ENCODE peak calls at places on chromosomes 7 and 10, in eight cellular contexts. One of them, this sample, is unnamed.

GRCh38 chr7:103524042-103524907 is 78.3 kb upstream of the SLC26A5 start:
- DNase-seq in T follicular helper cell: no peak
- DNase-seq in activated T-cell treated with anti-CD3 and anti-CD28 coated beads, Interleukin-2, amount 50 U/mL, for 24 hours: no peak
- DNase-seq in activated CD4-positive, CD25-positive, alpha-beta regulatory T cell: no peak
- DNase-seq in SJCRH30: no peak
- DNase-seq in stimulated activated CD4-positive, alpha-beta T cell treated with anti-CD3 and anti-CD28 coated beads, Interleukin-12 subunit alpha, Interleukin-12 subunit beta, amount 100 ng/mL, for 48 hours: no peak
- DNase-seq in NCI-H187: no peak
- DNase-seq in coronary artery: no peak
- DNase-seq in this sample: no peak

GRCh38 chr7:133807610-133808543 is 319.3 kb upstream of the LRGUK start:
- DNase-seq in activated CD4-positive, CD25-positive, alpha-beta regulatory T cell: no peak
- DNase-seq in coronary artery: no peak
- DNase-seq in activated T-cell treated with anti-CD3 and anti-CD28 coated beads, Interleukin-2, amount 50 U/mL, for 24 hours: no peak
- DNase-seq in stimulated activated CD4-positive, alpha-beta T cell treated with anti-CD3 and anti-CD28 coated beads, Interleukin-12 subunit alpha, Interleukin-12 subunit beta, amount 100 ng/mL, for 48 hours: no peak
- DNase-seq in T follicular helper cell: no peak
- DNase-seq in SJCRH30: no peak
- DNase-seq in NCI-H187: peak
- DNase-seq in this sample: no peak

GRCh38 chr7:151462306-151462779 is 22.4 kb upstream of the CRYGN start:
- DNase-seq in stimulated activated CD4-positive, alpha-beta T cell treated with anti-CD3 and anti-CD28 coated beads, Interleukin-12 subunit alpha, Interleukin-12 subunit beta, amount 100 ng/mL, for 48 hours: no peak
- DNase-seq in activated T-cell treated with anti-CD3 and anti-CD28 coated beads, Interleukin-2, amount 50 U/mL, for 24 hours: no peak
- DNase-seq in coronary artery: no peak
- DNase-seq in T follicular helper cell: no peak
- DNase-seq in activated CD4-positive, CD25-positive, alpha-beta regulatory T cell: no peak
- DNase-seq in NCI-H187: no peak
- DNase-seq in SJCRH30: no peak
- DNase-seq in this sample: no peak

GRCh38 chr10:102601639-102602038 is 42.6 kb upstream of the TRIM8 start:
- DNase-seq in SJCRH30: no peak
- DNase-seq in activated T-cell treated with anti-CD3 and anti-CD28 coated beads, Interleukin-2, amount 50 U/mL, for 24 hours: no peak
- DNase-seq in activated CD4-positive, CD25-positive, alpha-beta regulatory T cell: no peak
- DNase-seq in stimulated activated CD4-positive, alpha-beta T cell treated with anti-CD3 and anti-CD28 coated beads, Interleukin-12 subunit alpha, Interleukin-12 subunit beta, amount 100 ng/mL, for 48 hours: no peak
- DNase-seq in NCI-H187: no peak
- DNase-seq in T follicular helper cell: no peak
- DNase-seq in coronary artery: no peak
- DNase-seq in this sample: no peak

GRCh38 chr7:23767514-23767913 is 57.5 kb downstream of the STK31 start:
- DNase-seq in activated T-cell treated with anti-CD3 and anti-CD28 coated beads, Interleukin-2, amount 50 U/mL, for 24 hours: no peak
- DNase-seq in SJCRH30: no peak
- DNase-seq in activated CD4-positive, CD25-positive, alpha-beta regulatory T cell: no peak
- DNase-seq in NCI-H187: no peak
- DNase-seq in stimulated activated CD4-positive, alpha-beta T cell treated with anti-CD3 and anti-CD28 coated beads, Interleukin-12 subunit alpha, Interleukin-12 subunit beta, amount 100 ng/mL, for 48 hours: no peak
- DNase-seq in T follicular helper cell: no peak
- DNase-seq in coronary artery: no peak
- DNase-seq in this sample: no peak

GRCh38 chr7:102431617-102432298 is 1.6 kb upstream of the ORAI2 start:
- DNase-seq in activated CD4-positive, CD25-positive, alpha-beta regulatory T cell: no peak
- DNase-seq in coronary artery: no peak
- DNase-seq in SJCRH30: no peak
- DNase-seq in T follicular helper cell: peak
- DNase-seq in activated T-cell treated with anti-CD3 and anti-CD28 coated beads, Interleukin-2, amount 50 U/mL, for 24 hours: peak
- DNase-seq in stimulated activated CD4-positive, alpha-beta T cell treated with anti-CD3 and anti-CD28 coated beads, Interleukin-12 subunit alpha, Interleukin-12 subunit beta, amount 100 ng/mL, for 48 hours: peak
- DNase-seq in NCI-H187: peak
- DNase-seq in this sample: no peak

GRCh38 chr10:29317027-29317420 is 28.2 kb downstream of the LYZL1 start:
- DNase-seq in stimulated activated CD4-positive, alpha-beta T cell treated with anti-CD3 and anti-CD28 coated beads, Interleukin-12 subunit alpha, Interleukin-12 subunit beta, amount 100 ng/mL, for 48 hours: no peak
- DNase-seq in NCI-H187: no peak
- DNase-seq in activated CD4-positive, CD25-positive, alpha-beta regulatory T cell: no peak
- DNase-seq in coronary artery: no peak
- DNase-seq in SJCRH30: no peak
- DNase-seq in activated T-cell treated with anti-CD3 and anti-CD28 coated beads, Interleukin-2, amount 50 U/mL, for 24 hours: no peak
- DNase-seq in T follicular helper cell: no peak
- DNase-seq in this sample: no peak

GRCh38 chr10:72353028-72353962 is 1.4 kb downstream of the DNAJB12 start:
- DNase-seq in activated T-cell treated with anti-CD3 and anti-CD28 coated beads, Interleukin-2, amount 50 U/mL, for 24 hours: no peak
- DNase-seq in NCI-H187: no peak
- DNase-seq in SJCRH30: no peak
- DNase-seq in T follicular helper cell: no peak
- DNase-seq in activated CD4-positive, CD25-positive, alpha-beta regulatory T cell: no peak
- DNase-seq in stimulated activated CD4-positive, alpha-beta T cell treated with anti-CD3 and anti-CD28 coated beads, Interleukin-12 subunit alpha, Interleukin-12 subunit beta, amount 100 ng/mL, for 48 hours: no peak
- DNase-seq in coronary artery: no peak
- DNase-seq in this sample: no peak

GRCh38 chr10:78292987-78293865 is 259.6 kb downstream of the RPS24 start:
- DNase-seq in SJCRH30: peak
- DNase-seq in NCI-H187: no peak
- DNase-seq in T follicular helper cell: no peak
- DNase-seq in stimulated activated CD4-positive, alpha-beta T cell treated with anti-CD3 and anti-CD28 coated beads, Interleukin-12 subunit alpha, Interleukin-12 subunit beta, amount 100 ng/mL, for 48 hours: no peak
- DNase-seq in activated T-cell treated with anti-CD3 and anti-CD28 coated beads, Interleukin-2, amount 50 U/mL, for 24 hours: no peak
- DNase-seq in activated CD4-positive, CD25-positive, alpha-beta regulatory T cell: no peak
- DNase-seq in coronary artery: no peak
- DNase-seq in this sample: no peak

GRCh38 chr7:5681979-5682546 is 99.4 kb downstream of the RNF216 start:
- DNase-seq in activated CD4-positive, CD25-positive, alpha-beta regulatory T cell: no peak
- DNase-seq in stimulated activated CD4-positive, alpha-beta T cell treated with anti-CD3 and anti-CD28 coated beads, Interleukin-12 subunit alpha, Interleukin-12 subunit beta, amount 100 ng/mL, for 48 hours: no peak
- DNase-seq in activated T-cell treated with anti-CD3 and anti-CD28 coated beads, Interleukin-2, amount 50 U/mL, for 24 hours: no peak
- DNase-seq in SJCRH30: no peak
- DNase-seq in NCI-H187: no peak
- DNase-seq in coronary artery: no peak
- DNase-seq in T follicular helper cell: no peak
- DNase-seq in this sample: no peak

GRCh38 chr10:127833804-127834203 is 58.9 kb downstream of the CLRN3 start:
- DNase-seq in activated T-cell treated with anti-CD3 and anti-CD28 coated beads, Interleukin-2, amount 50 U/mL, for 24 hours: no peak
- DNase-seq in NCI-H187: no peak
- DNase-seq in T follicular helper cell: no peak
- DNase-seq in stimulated activated CD4-positive, alpha-beta T cell treated with anti-CD3 and anti-CD28 coated beads, Interleukin-12 subunit alpha, Interleukin-12 subunit beta, amount 100 ng/mL, for 48 hours: no peak
- DNase-seq in coronary artery: no peak
- DNase-seq in activated CD4-positive, CD25-positive, alpha-beta regulatory T cell: no peak
- DNase-seq in SJCRH30: no peak
- DNase-seq in this sample: no peak

GRCh38 chr10:74585231-74586087 is 240.9 kb upstream of the KAT6B start:
- DNase-seq in SJCRH30: peak
- DNase-seq in activated CD4-positive, CD25-positive, alpha-beta regulatory T cell: no peak
- DNase-seq in NCI-H187: peak
- DNase-seq in coronary artery: no peak
- DNase-seq in activated T-cell treated with anti-CD3 and anti-CD28 coated beads, Interleukin-2, amount 50 U/mL, for 24 hours: peak
- DNase-seq in T follicular helper cell: no peak
- DNase-seq in stimulated activated CD4-positive, alpha-beta T cell treated with anti-CD3 and anti-CD28 coated beads, Interleukin-12 subunit alpha, Interleukin-12 subunit beta, amount 100 ng/mL, for 48 hours: no peak
- DNase-seq in this sample: no peak

GRCh38 chr7:25567430-25567829 is 339.1 kb upstream of the NPVF start:
- DNase-seq in SJCRH30: no peak
- DNase-seq in stimulated activated CD4-positive, alpha-beta T cell treated with anti-CD3 and anti-CD28 coated beads, Interleukin-12 subunit alpha, Interleukin-12 subunit beta, amount 100 ng/mL, for 48 hours: no peak
- DNase-seq in coronary artery: no peak
- DNase-seq in activated CD4-positive, CD25-positive, alpha-beta regulatory T cell: no peak
- DNase-seq in activated T-cell treated with anti-CD3 and anti-CD28 coated beads, Interleukin-2, amount 50 U/mL, for 24 hours: no peak
- DNase-seq in NCI-H187: no peak
- DNase-seq in T follicular helper cell: no peak
- DNase-seq in this sample: no peak

GRCh38 chr7:35032166-35032565 is 5.1 kb downstream of the DPY19L1 start:
- DNase-seq in activated T-cell treated with anti-CD3 and anti-CD28 coated beads, Interleukin-2, amount 50 U/mL, for 24 hours: no peak
- DNase-seq in NCI-H187: no peak
- DNase-seq in activated CD4-positive, CD25-positive, alpha-beta regulatory T cell: no peak
- DNase-seq in T follicular helper cell: no peak
- DNase-seq in coronary artery: no peak
- DNase-seq in SJCRH30: no peak
- DNase-seq in stimulated activated CD4-positive, alpha-beta T cell treated with anti-CD3 and anti-CD28 coated beads, Interleukin-12 subunit alpha, Interleukin-12 subunit beta, amount 100 ng/mL, for 48 hours: no peak
- DNase-seq in this sample: no peak

GRCh38 chr7:111438369-111439289 is 123.7 kb downstream of the IMMP2L start:
- DNase-seq in NCI-H187: no peak
- DNase-seq in T follicular helper cell: no peak
- DNase-seq in stimulated activated CD4-positive, alpha-beta T cell treated with anti-CD3 and anti-CD28 coated beads, Interleukin-12 subunit alpha, Interleukin-12 subunit beta, amount 100 ng/mL, for 48 hours: no peak
- DNase-seq in coronary artery: no peak
- DNase-seq in SJCRH30: peak
- DNase-seq in activated CD4-positive, CD25-positive, alpha-beta regulatory T cell: no peak
- DNase-seq in activated T-cell treated with anti-CD3 and anti-CD28 coated beads, Interleukin-2, amount 50 U/mL, for 24 hours: no peak
- DNase-seq in this sample: no peak

GRCh38 chr7:76073335-76073990 is 25.6 kb downstream of the MDH2 start:
- DNase-seq in activated CD4-positive, CD25-positive, alpha-beta regulatory T cell: no peak
- DNase-seq in T follicular helper cell: no peak
- DNase-seq in coronary artery: no peak
- DNase-seq in activated T-cell treated with anti-CD3 and anti-CD28 coated beads, Interleukin-2, amount 50 U/mL, for 24 hours: no peak
- DNase-seq in NCI-H187: no peak
- DNase-seq in SJCRH30: no peak
- DNase-seq in stimulated activated CD4-positive, alpha-beta T cell treated with anti-CD3 and anti-CD28 coated beads, Interleukin-12 subunit alpha, Interleukin-12 subunit beta, amount 100 ng/mL, for 48 hours: no peak
- DNase-seq in this sample: peak

GRCh38 chr10:6746782-6747181 is 166.7 kb upstream of the PRKCQ start:
- DNase-seq in stimulated activated CD4-positive, alpha-beta T cell treated with anti-CD3 and anti-CD28 coated beads, Interleukin-12 subunit alpha, Interleukin-12 subunit beta, amount 100 ng/mL, for 48 hours: no peak
- DNase-seq in SJCRH30: no peak
- DNase-seq in coronary artery: no peak
- DNase-seq in T follicular helper cell: no peak
- DNase-seq in activated T-cell treated with anti-CD3 and anti-CD28 coated beads, Interleukin-2, amount 50 U/mL, for 24 hours: no peak
- DNase-seq in NCI-H187: no peak
- DNase-seq in activated CD4-positive, CD25-positive, alpha-beta regulatory T cell: no peak
- DNase-seq in this sample: no peak

GRCh38 chr10:14468022-14468421 is 137.3 kb upstream of the FRMD4A start:
- DNase-seq in activated CD4-positive, CD25-positive, alpha-beta regulatory T cell: no peak
- DNase-seq in T follicular helper cell: no peak
- DNase-seq in NCI-H187: no peak
- DNase-seq in SJCRH30: no peak
- DNase-seq in activated T-cell treated with anti-CD3 and anti-CD28 coated beads, Interleukin-2, amount 50 U/mL, for 24 hours: no peak
- DNase-seq in coronary artery: no peak
- DNase-seq in stimulated activated CD4-positive, alpha-beta T cell treated with anti-CD3 and anti-CD28 coated beads, Interleukin-12 subunit alpha, Interleukin-12 subunit beta, amount 100 ng/mL, for 48 hours: no peak
- DNase-seq in this sample: no peak

GRCh38 chr10:114304566-114305421 is 65.7 kb downstream of the VWA2 start:
- DNase-seq in SJCRH30: peak
- DNase-seq in activated CD4-positive, CD25-positive, alpha-beta regulatory T cell: peak
- DNase-seq in T follicular helper cell: peak
- DNase-seq in coronary artery: peak
- DNase-seq in NCI-H187: peak
- DNase-seq in activated T-cell treated with anti-CD3 and anti-CD28 coated beads, Interleukin-2, amount 50 U/mL, for 24 hours: peak
- DNase-seq in stimulated activated CD4-positive, alpha-beta T cell treated with anti-CD3 and anti-CD28 coated beads, Interleukin-12 subunit alpha, Interleukin-12 subunit beta, amount 100 ng/mL, for 48 hours: peak
- DNase-seq in this sample: no peak

GRCh38 chr10:21715531-21716195 is 181.6 kb downstream of the MLLT10 start:
- DNase-seq in activated T-cell treated with anti-CD3 and anti-CD28 coated beads, Interleukin-2, amount 50 U/mL, for 24 hours: no peak
- DNase-seq in T follicular helper cell: no peak
- DNase-seq in coronary artery: no peak
- DNase-seq in NCI-H187: no peak
- DNase-seq in stimulated activated CD4-positive, alpha-beta T cell treated with anti-CD3 and anti-CD28 coated beads, Interleukin-12 subunit alpha, Interleukin-12 subunit beta, amount 100 ng/mL, for 48 hours: no peak
- DNase-seq in activated CD4-positive, CD25-positive, alpha-beta regulatory T cell: no peak
- DNase-seq in SJCRH30: no peak
- DNase-seq in this sample: no peak

GRCh38 chr10:123009105-123009805 is 449 bp downstream of the ACADSB start:
- DNase-seq in activated CD4-positive, CD25-positive, alpha-beta regulatory T cell: peak
- DNase-seq in stimulated activated CD4-positive, alpha-beta T cell treated with anti-CD3 and anti-CD28 coated beads, Interleukin-12 subunit alpha, Interleukin-12 subunit beta, amount 100 ng/mL, for 48 hours: no peak
- DNase-seq in activated T-cell treated with anti-CD3 and anti-CD28 coated beads, Interleukin-2, amount 50 U/mL, for 24 hours: peak
- DNase-seq in SJCRH30: peak
- DNase-seq in T follicular helper cell: no peak
- DNase-seq in NCI-H187: no peak
- DNase-seq in coronary artery: peak
- DNase-seq in this sample: no peak

GRCh38 chr7:6107924-6108323 is 76.7 kb downstream of the ANKRD61 start:
- DNase-seq in activated T-cell treated with anti-CD3 and anti-CD28 coated beads, Interleukin-2, amount 50 U/mL, for 24 hours: no peak
- DNase-seq in T follicular helper cell: no peak
- DNase-seq in stimulated activated CD4-positive, alpha-beta T cell treated with anti-CD3 and anti-CD28 coated beads, Interleukin-12 subunit alpha, Interleukin-12 subunit beta, amount 100 ng/mL, for 48 hours: no peak
- DNase-seq in activated CD4-positive, CD25-positive, alpha-beta regulatory T cell: no peak
- DNase-seq in SJCRH30: no peak
- DNase-seq in coronary artery: no peak
- DNase-seq in NCI-H187: no peak
- DNase-seq in this sample: no peak

GRCh38 chr7:120805636-120806388 is 52.1 kb downstream of the TSPAN12 start:
- DNase-seq in SJCRH30: peak
- DNase-seq in stimulated activated CD4-positive, alpha-beta T cell treated with anti-CD3 and anti-CD28 coated beads, Interleukin-12 subunit alpha, Interleukin-12 subunit beta, amount 100 ng/mL, for 48 hours: no peak
- DNase-seq in T follicular helper cell: peak
- DNase-seq in activated T-cell treated with anti-CD3 and anti-CD28 coated beads, Interleukin-2, amount 50 U/mL, for 24 hours: no peak
- DNase-seq in activated CD4-positive, CD25-positive, alpha-beta regulatory T cell: peak
- DNase-seq in NCI-H187: peak
- DNase-seq in coronary artery: no peak
- DNase-seq in this sample: peak

GRCh38 chr10:93752761-93753160 is 5.0 kb upstream of the LGI1 start:
- DNase-seq in activated T-cell treated with anti-CD3 and anti-CD28 coated beads, Interleukin-2, amount 50 U/mL, for 24 hours: no peak
- DNase-seq in T follicular helper cell: no peak
- DNase-seq in coronary artery: no peak
- DNase-seq in activated CD4-positive, CD25-positive, alpha-beta regulatory T cell: no peak
- DNase-seq in SJCRH30: no peak
- DNase-seq in stimulated activated CD4-positive, alpha-beta T cell treated with anti-CD3 and anti-CD28 coated beads, Interleukin-12 subunit alpha, Interleukin-12 subunit beta, amount 100 ng/mL, for 48 hours: no peak
- DNase-seq in NCI-H187: no peak
- DNase-seq in this sample: no peak

GRCh38 chr7:78111384-78111783 is 312.8 kb downstream of the PHTF2 start:
- DNase-seq in SJCRH30: no peak
- DNase-seq in T follicular helper cell: no peak
- DNase-seq in coronary artery: no peak
- DNase-seq in activated CD4-positive, CD25-positive, alpha-beta regulatory T cell: no peak
- DNase-seq in activated T-cell treated with anti-CD3 and anti-CD28 coated beads, Interleukin-2, amount 50 U/mL, for 24 hours: no peak
- DNase-seq in stimulated activated CD4-positive, alpha-beta T cell treated with anti-CD3 and anti-CD28 coated beads, Interleukin-12 subunit alpha, Interleukin-12 subunit beta, amount 100 ng/mL, for 48 hours: no peak
- DNase-seq in NCI-H187: no peak
- DNase-seq in this sample: no peak

GRCh38 chr10:126240483-126240882 is 147.8 kb downstream of the ADAM12 start:
- DNase-seq in activated CD4-positive, CD25-positive, alpha-beta regulatory T cell: no peak
- DNase-seq in coronary artery: peak
- DNase-seq in stimulated activated CD4-positive, alpha-beta T cell treated with anti-CD3 and anti-CD28 coated beads, Interleukin-12 subunit alpha, Interleukin-12 subunit beta, amount 100 ng/mL, for 48 hours: no peak
- DNase-seq in SJCRH30: peak
- DNase-seq in T follicular helper cell: no peak
- DNase-seq in NCI-H187: no peak
- DNase-seq in activated T-cell treated with anti-CD3 and anti-CD28 coated beads, Interleukin-2, amount 50 U/mL, for 24 hours: no peak
- DNase-seq in this sample: no peak

This sample was measured in H1.